ENCODE peak calls at places on chromosomes 4 and X, in nine cellular contexts. One of them, this sample, is unnamed.

GRCh38 chr4:1200425-1201035 is 28.1 kb upstream of the SPON2 start:
- DNase-seq in transverse colon: peak
- DNase-seq in sigmoid colon: peak
- DNase-seq in A549: no peak
- DNase-seq in H1: no peak
- DNase-seq in esophagus muscularis mucosa: peak
- DNase-seq in stomach: peak
- DNase-seq in suprapubic skin: peak
- DNase-seq in tibial nerve: peak
- DNase-seq in this sample: peak

GRCh38 chrX:40140706-40141499 is 43.1 kb upstream of the BCOR start:
- DNase-seq in H1: no peak
- DNase-seq in transverse colon: no peak
- DNase-seq in esophagus muscularis mucosa: no peak
- DNase-seq in stomach: peak
- DNase-seq in suprapubic skin: peak
- DNase-seq in sigmoid colon: peak
- DNase-seq in tibial nerve: no peak
- DNase-seq in A549: no peak
- DNase-seq in this sample: peak

GRCh38 chrX:71546879-71547278 is 14.0 kb downstream of the OGT start:
- DNase-seq in transverse colon: no peak
- DNase-seq in tibial nerve: no peak
- DNase-seq in H1: no peak
- DNase-seq in suprapubic skin: no peak
- DNase-seq in stomach: no peak
- DNase-seq in esophagus muscularis mucosa: no peak
- DNase-seq in sigmoid colon: no peak
- DNase-seq in A549: no peak
- DNase-seq in this sample: no peak

GRCh38 chr4:113101669-113102068 is 52.2 kb downstream of the ANK2 start:
- DNase-seq in suprapubic skin: no peak
- DNase-seq in A549: no peak
- DNase-seq in H1: no peak
- DNase-seq in sigmoid colon: no peak
- DNase-seq in stomach: no peak
- DNase-seq in tibial nerve: no peak
- DNase-seq in transverse colon: no peak
- DNase-seq in esophagus muscularis mucosa: no peak
- DNase-seq in this sample: no peak

GRCh38 chrX:41468647-41469323 is 21.6 kb downstream of the NYX start:
- DNase-seq in sigmoid colon: no peak
- DNase-seq in suprapubic skin: no peak
- DNase-seq in stomach: peak
- DNase-seq in transverse colon: no peak
- DNase-seq in H1: no peak
- DNase-seq in esophagus muscularis mucosa: no peak
- DNase-seq in A549: no peak
- DNase-seq in tibial nerve: no peak
- DNase-seq in this sample: no peak

GRCh38 chr4:94803181-94803580 is 45.4 kb downstream of the BMPR1B start:
- DNase-seq in H1: no peak
- DNase-seq in sigmoid colon: no peak
- DNase-seq in esophagus muscularis mucosa: no peak
- DNase-seq in suprapubic skin: no peak
- DNase-seq in stomach: no peak
- DNase-seq in transverse colon: no peak
- DNase-seq in A549: no peak
- DNase-seq in tibial nerve: no peak
- DNase-seq in this sample: no peak

GRCh38 chr4:1989533-1990347 is 19.0 kb downstream of the NELFA start:
- DNase-seq in tibial nerve: no peak
- DNase-seq in esophagus muscularis mucosa: no peak
- DNase-seq in stomach: no peak
- DNase-seq in H1: no peak
- DNase-seq in suprapubic skin: no peak
- DNase-seq in A549: no peak
- DNase-seq in transverse colon: no peak
- DNase-seq in sigmoid colon: no peak
- DNase-seq in this sample: no peak

GRCh38 chr4:5366421-5366820 is 315.1 kb downstream of the STK32B start:
- DNase-seq in tibial nerve: no peak
- DNase-seq in stomach: no peak
- DNase-seq in A549: peak
- DNase-seq in suprapubic skin: no peak
- DNase-seq in sigmoid colon: no peak
- DNase-seq in esophagus muscularis mucosa: no peak
- DNase-seq in H1: no peak
- DNase-seq in transverse colon: no peak
- DNase-seq in this sample: no peak

GRCh38 chr4:97923096-97923495 is 220.2 kb downstream of the STPG2 start:
- DNase-seq in H1: no peak
- DNase-seq in sigmoid colon: no peak
- DNase-seq in suprapubic skin: no peak
- DNase-seq in tibial nerve: no peak
- DNase-seq in stomach: no peak
- DNase-seq in transverse colon: no peak
- DNase-seq in A549: no peak
- DNase-seq in esophagus muscularis mucosa: no peak
- DNase-seq in this sample: no peak

GRCh38 chrX:16114640-16115039 is 8.7 kb upstream of the GRPR start:
- DNase-seq in transverse colon: no peak
- DNase-seq in suprapubic skin: no peak
- DNase-seq in esophagus muscularis mucosa: no peak
- DNase-seq in sigmoid colon: no peak
- DNase-seq in H1: no peak
- DNase-seq in stomach: no peak
- DNase-seq in tibial nerve: no peak
- DNase-seq in A549: no peak
- DNase-seq in this sample: no peak

GRCh38 chrX:13346646-13347045 is 26.8 kb upstream of the ATXN3L start:
- DNase-seq in stomach: no peak
- DNase-seq in A549: no peak
- DNase-seq in sigmoid colon: no peak
- DNase-seq in esophagus muscularis mucosa: no peak
- DNase-seq in tibial nerve: no peak
- DNase-seq in transverse colon: no peak
- DNase-seq in H1: no peak
- DNase-seq in suprapubic skin: no peak
- DNase-seq in this sample: no peak

GRCh38 chr4:168574581-168575295 is 77.9 kb downstream of the PALLD start:
- DNase-seq in tibial nerve: no peak
- DNase-seq in esophagus muscularis mucosa: no peak
- DNase-seq in A549: no peak
- DNase-seq in suprapubic skin: no peak
- DNase-seq in stomach: no peak
- DNase-seq in H1: no peak
- DNase-seq in sigmoid colon: no peak
- DNase-seq in transverse colon: no peak
- DNase-seq in this sample: no peak

GRCh38 chr4:161249779-161250440 is 913.9 kb downstream of the FSTL5 start:
- DNase-seq in suprapubic skin: no peak
- DNase-seq in tibial nerve: no peak
- DNase-seq in stomach: no peak
- DNase-seq in esophagus muscularis mucosa: no peak
- DNase-seq in transverse colon: no peak
- DNase-seq in A549: no peak
- DNase-seq in sigmoid colon: no peak
- DNase-seq in H1: no peak
- DNase-seq in this sample: no peak

GRCh38 chr4:176611954-176612353 is 180.8 kb downstream of the VEGFC start:
- DNase-seq in A549: no peak
- DNase-seq in tibial nerve: no peak
- DNase-seq in suprapubic skin: no peak
- DNase-seq in transverse colon: no peak
- DNase-seq in esophagus muscularis mucosa: no peak
- DNase-seq in stomach: no peak
- DNase-seq in sigmoid colon: no peak
- DNase-seq in H1: no peak
- DNase-seq in this sample: no peak

GRCh38 chrX:153933751-153934472 is 925 bp downstream of the NAA10 start:
- DNase-seq in sigmoid colon: no peak
- DNase-seq in tibial nerve: no peak
- DNase-seq in stomach: no peak
- DNase-seq in A549: no peak
- DNase-seq in H1: no peak
- DNase-seq in suprapubic skin: no peak
- DNase-seq in transverse colon: no peak
- DNase-seq in esophagus muscularis mucosa: no peak
- DNase-seq in this sample: no peak

GRCh38 chr4:34176609-34177008 is 2067.7 kb downstream of the ARAP2 start:
- DNase-seq in H1: no peak
- DNase-seq in tibial nerve: no peak
- DNase-seq in transverse colon: no peak
- DNase-seq in stomach: no peak
- DNase-seq in A549: no peak
- DNase-seq in esophagus muscularis mucosa: no peak
- DNase-seq in sigmoid colon: no peak
- DNase-seq in suprapubic skin: no peak
- DNase-seq in this sample: no peak
- H3K4me3 ChIP-seq in H1: no peak
- H3K4me3 ChIP-seq in tibial nerve: no peak
- H3K4me3 ChIP-seq in transverse colon: no peak
- H3K4me3 ChIP-seq in stomach: no peak
- H3K4me3 ChIP-seq in A549: no peak
- H3K4me3 ChIP-seq in esophagus muscularis mucosa: no peak
- H3K4me3 ChIP-seq in sigmoid colon: no peak
- H3K4me3 ChIP-seq in suprapubic skin: no peak
- H3K4me3 ChIP-seq in this sample: no peak

GRCh38 chr4:121180558-121180957 is 16.4 kb upstream of the TNIP3 start:
- DNase-seq in sigmoid colon: no peak
- DNase-seq in tibial nerve: no peak
- DNase-seq in suprapubic skin: no peak
- DNase-seq in A549: no peak
- DNase-seq in stomach: no peak
- DNase-seq in H1: no peak
- DNase-seq in transverse colon: no peak
- DNase-seq in esophagus muscularis mucosa: no peak
- DNase-seq in this sample: no peak

GRCh38 chr4:121181493-121181892 is 17.4 kb upstream of the TNIP3 start:
- DNase-seq in stomach: no peak
- DNase-seq in tibial nerve: no peak
- DNase-seq in suprapubic skin: no peak
- DNase-seq in sigmoid colon: no peak
- DNase-seq in esophagus muscularis mucosa: no peak
- DNase-seq in H1: no peak
- DNase-seq in transverse colon: no peak
- DNase-seq in A549: no peak
- DNase-seq in this sample: no peak

GRCh38 chr4:121176082-121176706 is 12.1 kb upstream of the TNIP3 start:
- DNase-seq in H1: no peak
- DNase-seq in transverse colon: no peak
- DNase-seq in tibial nerve: no peak
- DNase-seq in A549: no peak
- DNase-seq in sigmoid colon: no peak
- DNase-seq in esophagus muscularis mucosa: no peak
- DNase-seq in suprapubic skin: no peak
- DNase-seq in stomach: no peak
- DNase-seq in this sample: no peak

GRCh38 chr4:121182296-121182695 is 18.2 kb upstream of the TNIP3 start:
- DNase-seq in suprapubic skin: no peak
- DNase-seq in H1: no peak
- DNase-seq in esophagus muscularis mucosa: no peak
- DNase-seq in tibial nerve: no peak
- DNase-seq in sigmoid colon: no peak
- DNase-seq in A549: no peak
- DNase-seq in transverse colon: no peak
- DNase-seq in stomach: no peak
- DNase-seq in this sample: no peak

GRCh38 chr4:121177238-121178137 is 13.4 kb upstream of the TNIP3 start:
- DNase-seq in A549: no peak
- DNase-seq in sigmoid colon: no peak
- DNase-seq in H1: no peak
- DNase-seq in stomach: no peak
- DNase-seq in suprapubic skin: no peak
- DNase-seq in tibial nerve: no peak
- DNase-seq in transverse colon: no peak
- DNase-seq in esophagus muscularis mucosa: no peak
- DNase-seq in this sample: no peak
- TF ChIP-seq CTCF in A549: no peak
- TF ChIP-seq CTCF in sigmoid colon: no peak
- TF ChIP-seq CTCF in H1: no peak
- TF ChIP-seq CTCF in stomach: no peak
- TF ChIP-seq CTCF in suprapubic skin: no peak
- TF ChIP-seq CTCF in tibial nerve: no peak
- TF ChIP-seq CTCF in transverse colon: no peak
- TF ChIP-seq CTCF in esophagus muscularis mucosa: no peak
- TF ChIP-seq CTCF in this sample: no peak

GRCh38 chr4:37749398-37749988 is 63.3 kb upstream of the RELL1 start:
- DNase-seq in sigmoid colon: no peak
- DNase-seq in H1: no peak
- DNase-seq in tibial nerve: no peak
- DNase-seq in esophagus muscularis mucosa: no peak
- DNase-seq in suprapubic skin: no peak
- DNase-seq in A549: no peak
- DNase-seq in transverse colon: no peak
- DNase-seq in stomach: no peak
- DNase-seq in this sample: no peak
- TF ChIP-seq EP300 in sigmoid colon: no peak
- TF ChIP-seq EP300 in H1: no peak
- TF ChIP-seq EP300 in tibial nerve: no peak
- TF ChIP-seq EP300 in esophagus muscularis mucosa: no peak
- TF ChIP-seq EP300 in suprapubic skin: no peak
- TF ChIP-seq EP300 in A549: no peak
- TF ChIP-seq EP300 in transverse colon: no peak
- TF ChIP-seq EP300 in stomach: no peak
- TF ChIP-seq EP300 in this sample: no peak

GRCh38 chr4:185341377-185341776 is 54.3 kb downstream of the LRP2BP start:
- DNase-seq in H1: no peak
- DNase-seq in suprapubic skin: no peak
- DNase-seq in esophagus muscularis mucosa: no peak
- DNase-seq in tibial nerve: no peak
- DNase-seq in stomach: no peak
- DNase-seq in sigmoid colon: no peak
- DNase-seq in transverse colon: no peak
- DNase-seq in A549: no peak
- DNase-seq in this sample: no peak

GRCh38 chr4:185343726-185344581 is 51.8 kb downstream of the LRP2BP start:
- DNase-seq in transverse colon: peak
- DNase-seq in stomach: no peak
- DNase-seq in H1: no peak
- DNase-seq in A549: no peak
- DNase-seq in esophagus muscularis mucosa: no peak
- DNase-seq in suprapubic skin: no peak
- DNase-seq in sigmoid colon: peak
- DNase-seq in tibial nerve: peak
- DNase-seq in this sample: no peak

GRCh38 chr4:185341841-185342240 is 53.9 kb downstream of the LRP2BP start:
- DNase-seq in stomach: no peak
- DNase-seq in tibial nerve: no peak
- DNase-seq in sigmoid colon: no peak
- DNase-seq in A549: no peak
- DNase-seq in suprapubic skin: no peak
- DNase-seq in H1: no peak
- DNase-seq in esophagus muscularis mucosa: no peak
- DNase-seq in transverse colon: no peak
- DNase-seq in this sample: no peak

GRCh38 chr4:185346975-185347601 is 48.6 kb downstream of the LRP2BP start:
- DNase-seq in H1: no peak
- DNase-seq in A549: no peak
- DNase-seq in esophagus muscularis mucosa: no peak
- DNase-seq in stomach: no peak
- DNase-seq in suprapubic skin: no peak
- DNase-seq in tibial nerve: no peak
- DNase-seq in transverse colon: no peak
- DNase-seq in sigmoid colon: no peak
- DNase-seq in this sample: no peak

GRCh38 chr4:185344743-185345538 is 50.8 kb downstream of the LRP2BP start:
- DNase-seq in esophagus muscularis mucosa: no peak
- DNase-seq in stomach: no peak
- DNase-seq in sigmoid colon: no peak
- DNase-seq in suprapubic skin: no peak
- DNase-seq in A549: no peak
- DNase-seq in tibial nerve: no peak
- DNase-seq in transverse colon: no peak
- DNase-seq in H1: no peak
- DNase-seq in this sample: no peak
- H3K4me3 ChIP-seq in esophagus muscularis mucosa: no peak
- H3K4me3 ChIP-seq in stomach: no peak
- H3K4me3 ChIP-seq in sigmoid colon: no peak
- H3K4me3 ChIP-seq in suprapubic skin: no peak
- H3K4me3 ChIP-seq in A549: no peak
- H3K4me3 ChIP-seq in tibial nerve: no peak
- H3K4me3 ChIP-seq in transverse colon: no peak
- H3K4me3 ChIP-seq in H1: no peak
- H3K4me3 ChIP-seq in this sample: no peak

This sample was measured in ovary.